ENCODE peak calls at places on chromosomes 6 and 20, in nine cellular contexts. B, S, T, N, E, L, I, Y and H are unnamed samples.

GRCh38 chr6:107488875-107489635 is 862 bp upstream of the SOBP start:
- DNase-seq in B (peak), N (no peak), Y (peak), I (no peak), S (peak), L (peak), E (peak), T (peak), H (no peak)

GRCh38 chr20:35271073-35271882 is 6.6 kb downstream of the MMP24OS start:
- DNase-seq in L (no peak), I (no peak), B (no peak), N (no peak), S (no peak), T (no peak), Y (peak), E (no peak), H (no peak)

GRCh38 chr6:101281266-101281665 is 112.2 kb upstream of the GRIK2 start:
- DNase-seq in I (no peak), B (no peak), Y (no peak), E (no peak), T (no peak), L (no peak), S (no peak), N (no peak), H (no peak)

GRCh38 chr6:13076575-13076974 is 251.8 kb downstream of the TBC1D7 start:
- DNase-seq in I (no peak), T (no peak), E (no peak), S (no peak), N (no peak), L (no peak), Y (no peak), B (no peak), H (no peak)

GRCh38 chr6:45855642-45856408 is 159.8 kb downstream of the CLIC5 start:
- DNase-seq in T (no peak), N (no peak), L (peak), S (no peak), I (no peak), Y (no peak), B (no peak), E (no peak), H (no peak)

GRCh38 chr20:56859751-56860366 is 230.8 kb downstream of the TFAP2C start:
- DNase-seq in T (no peak), I (no peak), Y (peak), L (no peak), E (peak), B (no peak), N (no peak), S (no peak), H (no peak)

GRCh38 chr20:25521382-25521781 is 63.9 kb downstream of the NINL start:
- DNase-seq in N (no peak), S (no peak), Y (no peak), T (no peak), I (no peak), B (no peak), E (no peak), L (no peak), H (no peak)

GRCh38 chr20:17059465-17059864 is 167.4 kb upstream of the PCSK2 start:
- DNase-seq in L (no peak), S (peak), N (no peak), T (no peak), E (no peak), Y (no peak), B (no peak), I (no peak), H (no peak)

GRCh38 chr6:113352029-113352801 is 504.9 kb upstream of the MARCKS start:
- DNase-seq in N (no peak), B (no peak), S (no peak), Y (no peak), L (no peak), I (no peak), E (no peak), T (no peak), H (no peak)

GRCh38 chr6:110656492-110656891 is 158.8 kb downstream of the CDK19 start:
- DNase-seq in E (no peak), T (no peak), S (no peak), I (no peak), L (no peak), Y (no peak), N (no peak), B (no peak), H (no peak)

GRCh38 chr20:23419995-23420901 is 1.0 kb downstream of the NAPB start:
- DNase-seq in Y (peak), B (peak), N (peak), I (peak), E (no peak), T (peak), L (peak), S (peak), H (no peak)

GRCh38 chr6:35058041-35058675 is 83.0 kb downstream of the TCP11 start:
- DNase-seq in T (no peak), S (no peak), Y (no peak), N (no peak), I (no peak), E (no peak), B (no peak), L (no peak), H (no peak)

GRCh38 chr6:161411265-161411944 is 137.5 kb upstream of the AGPAT4 start:
- DNase-seq in S (no peak), T (no peak), L (no peak), N (no peak), I (no peak), Y (no peak), E (no peak), B (no peak), H (no peak)

GRCh38 chr20:2814587-2815051 is at the start of gene C20orf141:
- DNase-seq in Y (peak), T (no peak), S (no peak), L (peak), I (peak), E (no peak), B (peak), N (peak), H (no peak)

GRCh38 chr20:36482044-36482473 is 59.3 kb upstream of the MYL9 start:
- DNase-seq in Y (no peak), E (no peak), B (peak), I (no peak), L (no peak), T (no peak), N (no peak), S (peak), H (no peak)

GRCh38 chr6:46113370-46113769 is 16.4 kb upstream of the ENPP4 start:
- DNase-seq in I (no peak), E (peak), L (no peak), T (no peak), N (no peak), B (no peak), S (peak), Y (peak), H (no peak)

GRCh38 chr6:104860221-104860620 is 502 bp upstream of the HACE1 start:
- DNase-seq in L (no peak), Y (no peak), S (no peak), I (no peak), N (no peak), E (no peak), B (no peak), T (no peak), H (no peak)

GRCh38 chr6:65157025-65157424 is 550.0 kb downstream of the EYS start:
- DNase-seq in L (no peak), B (no peak), N (no peak), I (no peak), S (no peak), Y (no peak), E (no peak), T (no peak), H (no peak)

GRCh38 chr6:118350881-118351430 is 197.1 kb upstream of the PLN start:
- DNase-seq in L (no peak), N (peak), T (no peak), E (no peak), I (peak), B (no peak), Y (no peak), S (no peak), H (no peak)

GRCh38 chr6:54681987-54682386 is 164.6 kb upstream of the FAM83B start:
- DNase-seq in B (no peak), S (no peak), N (peak), I (peak), L (no peak), E (no peak), T (no peak), Y (no peak), H (no peak)

GRCh38 chr6:110542311-110543024 is 66.1 kb upstream of the SLC22A16 start:
- DNase-seq in N (no peak), B (no peak), E (no peak), Y (no peak), L (peak), T (no peak), S (no peak), I (no peak), H (no peak)

GRCh38 chr6:128919412-128919811 is 36.5 kb downstream of the LAMA2 start:
- DNase-seq in Y (no peak), I (peak), N (peak), L (no peak), S (no peak), E (no peak), B (no peak), T (no peak), H (no peak)

GRCh38 chr6:45074423-45074822 is 253.7 kb upstream of the RUNX2 start:
- DNase-seq in N (no peak), S (no peak), L (no peak), E (no peak), B (no peak), T (no peak), I (no peak), Y (no peak), H (no peak)

GRCh38 chr20:44021900-44022299 is 107.2 kb downstream of the TOX2 start:
- DNase-seq in L (no peak), B (no peak), I (no peak), Y (no peak), N (no peak), S (no peak), E (no peak), T (no peak), H (no peak)

GRCh38 chr6:36735110-36735971 is 37.7 kb downstream of the RAB44 start:
- DNase-seq in S (peak), Y (no peak), T (peak), N (peak), E (no peak), B (peak), I (peak), L (peak), H (no peak)

DNA sequence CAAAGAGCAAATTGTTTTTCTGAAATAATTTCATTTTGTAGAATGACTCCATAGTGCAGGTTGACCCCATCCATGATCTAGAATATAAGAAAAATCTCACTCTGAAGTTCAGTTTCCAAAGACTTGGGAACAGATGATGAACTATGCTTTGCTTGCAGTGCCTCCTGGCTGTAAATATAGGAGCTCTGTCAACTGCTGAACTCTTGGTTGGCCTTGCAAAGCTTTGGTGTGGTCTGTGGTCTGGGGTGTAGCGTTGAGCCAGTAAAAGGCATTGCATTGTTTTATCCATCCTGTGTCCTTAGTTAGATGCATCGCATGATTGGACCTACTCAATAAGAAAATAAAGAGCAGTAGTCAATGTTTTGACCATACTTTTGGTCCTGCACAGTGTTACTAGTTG is 104.0 kb downstream of the PLCB4 start:
- DNase-seq in Y (no peak), E (no peak), S (no peak), B (no peak), I (no peak), L (no peak), T (no peak), N (no peak), H (no peak)
- TF ChIP-seq CTCF in Y (peak), E (no peak), S (no peak), B (no peak), I (peak), L (no peak), T (no peak), N (peak), H (no peak)

GRCh38 chr6:132161283-132161682 is 210.1 kb upstream of the CCN2 start:
- DNase-seq in N (no peak), E (no peak), Y (peak), L (no peak), T (peak), I (no peak), B (no peak), S (no peak), H (no peak)
- TF ChIP-seq CTCF in N (peak), E (no peak), Y (peak), L (peak), T (no peak), I (peak), B (peak), S (peak), H (peak)

GRCh38 chr6:151502499-151502898 is 8.7 kb downstream of the CCDC170 start:
- DNase-seq in B (no peak), L (no peak), Y (no peak), T (no peak), N (no peak), E (no peak), I (no peak), S (no peak), H (no peak)
- TF ChIP-seq CTCF in B (no peak), L (no peak), Y (no peak), T (no peak), N (no peak), E (no peak), I (no peak), S (no peak), H (no peak)

GRCh38 chr6:88517737-88518136 is 351.6 kb upstream of the CNR1 start:
- DNase-seq in I (no peak), Y (no peak), T (no peak), E (no peak), L (no peak), B (no peak), S (no peak), N (no peak), H (no peak)

GRCh38 chr6:88519227-88520019 is 353.3 kb upstream of the CNR1 start:
- DNase-seq in I (no peak), L (no peak), S (no peak), Y (no peak), T (no peak), N (no peak), E (no peak), B (no peak), H (no peak)

GRCh38 chr6:88512951-88513350 is 346.8 kb upstream of the CNR1 start:
- DNase-seq in B (no peak), E (no peak), I (no peak), N (no peak), Y (no peak), T (no peak), S (no peak), L (no peak), H (no peak)

DNA sequence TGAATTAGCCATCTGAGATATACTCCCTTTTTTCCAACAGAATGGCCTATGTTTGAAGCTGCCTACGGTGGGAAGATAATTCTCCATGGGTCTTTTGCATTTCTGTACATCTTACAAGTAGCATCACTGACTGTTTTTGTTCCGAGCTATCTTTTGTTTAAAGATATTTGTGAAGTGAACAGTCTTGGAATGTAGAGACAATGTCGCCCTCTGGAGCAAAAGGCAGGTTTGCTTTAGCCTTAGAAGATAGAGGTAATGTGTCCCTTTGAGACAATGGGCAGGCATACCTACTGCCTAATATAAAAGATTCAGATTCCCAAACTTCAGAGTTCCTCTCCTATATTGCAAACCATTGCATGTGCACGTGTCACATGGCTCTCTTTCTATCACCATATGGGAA is 347.8 kb upstream of the CNR1 start:
- DNase-seq in I (no peak), E (no peak), Y (no peak), B (no peak), S (no peak), T (no peak), N (no peak), L (no peak), H (no peak)
- TF ChIP-seq CTCF in I (no peak), E (no peak), Y (no peak), B (no peak), S (no peak), T (no peak), N (no peak), L (no peak), H (peak)

DNA sequence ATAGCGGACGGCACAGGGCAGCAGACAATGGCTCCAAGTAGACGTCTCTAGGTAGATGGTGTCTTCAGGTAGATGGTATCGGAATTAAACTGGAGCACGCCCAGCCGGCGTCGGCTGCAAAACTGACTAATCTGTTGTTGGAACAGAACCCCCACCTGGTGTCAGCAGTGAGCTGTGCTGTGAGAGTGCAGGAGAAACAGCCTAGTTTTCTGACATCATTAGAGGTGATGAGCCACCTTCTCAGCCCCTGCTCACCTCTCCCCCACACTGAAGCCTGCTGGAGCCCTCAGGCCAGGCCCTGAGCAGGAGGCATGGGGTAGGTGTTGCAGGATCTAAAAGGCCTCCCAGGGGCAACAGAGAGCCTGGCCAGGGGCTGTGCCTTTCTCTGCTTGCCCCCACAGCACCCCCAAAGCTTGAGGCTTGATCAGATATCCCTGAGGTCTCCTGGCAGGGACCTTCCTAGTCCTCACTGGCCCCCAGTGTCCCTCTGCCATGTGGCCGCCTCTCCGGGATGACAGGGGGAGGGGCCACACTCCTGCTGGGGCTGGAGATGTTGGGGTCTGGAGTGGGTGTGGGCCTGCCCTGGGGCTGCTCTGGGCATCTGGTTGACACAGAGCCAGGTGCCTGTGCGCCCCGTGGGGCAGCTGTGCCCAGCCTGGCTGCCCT is 6.9 kb upstream of the HELZ2 start:
- DNase-seq in T (peak), E (peak), I (peak), Y (peak), S (no peak), B (no peak), N (no peak), L (peak), H (peak)
- TF ChIP-seq CTCF in T (peak), E (no peak), I (peak), Y (peak), S (no peak), B (no peak), N (peak), L (no peak), H (peak)